ENCODE peak calls at places on chromosomes 2 and 18, in seven cellular contexts. N is fibroblast of mammary gland, K is A549, C is bronchial epithelial cell, L is left ventricle myocardium inferior, H is neural progenitor cell, Y is GM23338. R is an unnamed sample.

GRCh38 chr2:109609352-109610024 is 4.3 kb downstream of the SEPTIN10 start:
- DNase-seq in N (peak), K (peak), C (peak), L (peak), H (no peak), Y (peak), R (peak)

GRCh38 chr2:44801676-44802408 is 139.7 kb upstream of the SIX3 start:
- DNase-seq in N (peak), K (no peak), C (no peak), L (no peak), H (peak), Y (peak), R (no peak)

GRCh38 chr2:181515719-181516118 is 58.5 kb downstream of the ITGA4 start:
- DNase-seq in N (no peak), K (no peak), C (no peak), L (no peak), H (no peak), Y (no peak), R (no peak)

GRCh38 chr2:143125647-143126046 is 3.6 kb upstream of the ARHGAP15 start:
- DNase-seq in N (peak), K (no peak), C (no peak), L (no peak), H (no peak), Y (no peak), R (no peak)

GRCh38 chr2:64165696-64166095 is 21.5 kb upstream of the PELI1 start:
- DNase-seq in N (peak), K (no peak), C (peak), L (no peak), H (no peak), Y (no peak), R (peak)

GRCh38 chr2:120778244-120778643 is 42.6 kb downstream of the GLI2 start:
- DNase-seq in N (peak), K (no peak), C (no peak), L (no peak), H (no peak), Y (no peak), R (no peak)

GRCh38 chr2:42906557-42907380 is 114.4 kb upstream of the HAAO start:
- DNase-seq in N (no peak), K (no peak), C (no peak), L (peak), H (peak), Y (peak), R (peak)

GRCh38 chr2:24566630-24567029 is 75.6 kb downstream of the NCOA1 start:
- DNase-seq in N (no peak), K (no peak), C (no peak), L (no peak), H (no peak), Y (no peak), R (no peak)

GRCh38 chr2:23698733-23699391 is 228.1 kb downstream of the ATAD2B start:
- DNase-seq in N (no peak), K (no peak), C (no peak), L (no peak), H (no peak), Y (peak), R (peak)

GRCh38 chr2:201220102-201220570 is 37.2 kb downstream of the CASP10 start:
- DNase-seq in N (no peak), K (no peak), C (peak), L (peak), H (peak), Y (peak), R (no peak)

GRCh38 chr2:165015052-165015642 is 59.8 kb upstream of the SLC38A11 start:
- DNase-seq in N (peak), K (peak), C (peak), L (peak), H (peak), Y (peak), R (peak)

GRCh38 chr2:205704101-205704741 is 21.9 kb downstream of the NRP2 start:
- DNase-seq in N (peak), K (peak), C (no peak), L (no peak), H (no peak), Y (no peak), R (no peak)

GRCh38 chr18:79564441-79564840 is 115.2 kb upstream of the CTDP1 start:
- DNase-seq in N (no peak), K (no peak), C (no peak), L (no peak), H (no peak), Y (no peak), R (no peak)

GRCh38 chr2:236637691-236638569 is 68.3 kb downstream of the ACKR3 start:
- DNase-seq in N (peak), K (no peak), C (no peak), L (no peak), H (no peak), Y (no peak), R (no peak)

GRCh38 chr2:128390991-128391630 is 72.4 kb upstream of the HS6ST1 start:
- DNase-seq in N (no peak), K (no peak), C (no peak), L (no peak), H (no peak), Y (no peak), R (no peak)

GRCh38 chr2:94956797-94957391 is 68.6 kb upstream of the MAL start:
- DNase-seq in N (peak), K (peak), C (peak), L (no peak), H (no peak), Y (peak), R (peak)

GRCh38 chr2:23639406-23639982 is 254.5 kb downstream of the KLHL29 start:
- DNase-seq in N (no peak), K (no peak), C (no peak), L (no peak), H (no peak), Y (peak), R (no peak)

GRCh38 chr2:208134928-208135586 is 5.4 kb upstream of the CRYGC start:
- DNase-seq in N (no peak), K (no peak), C (peak), L (no peak), H (peak), Y (no peak), R (no peak)

GRCh38 chr18:59570101-59570875 is 126.9 kb downstream of the CCBE1 start:
- DNase-seq in N (no peak), K (no peak), C (no peak), L (no peak), H (peak), Y (no peak), R (peak)

GRCh38 chr18:59569321-59569720 is 127.9 kb downstream of the CCBE1 start:
- DNase-seq in N (no peak), K (no peak), C (no peak), L (no peak), H (no peak), Y (no peak), R (no peak)

GRCh38 chr18:59566507-59566906 is 130.7 kb downstream of the CCBE1 start:
- DNase-seq in N (peak), K (no peak), C (no peak), L (no peak), H (no peak), Y (no peak), R (peak)

GRCh38 chr18:59565957-59566356 is 131.3 kb downstream of the CCBE1 start:
- DNase-seq in N (no peak), K (no peak), C (no peak), L (no peak), H (no peak), Y (no peak), R (no peak)

DNA sequence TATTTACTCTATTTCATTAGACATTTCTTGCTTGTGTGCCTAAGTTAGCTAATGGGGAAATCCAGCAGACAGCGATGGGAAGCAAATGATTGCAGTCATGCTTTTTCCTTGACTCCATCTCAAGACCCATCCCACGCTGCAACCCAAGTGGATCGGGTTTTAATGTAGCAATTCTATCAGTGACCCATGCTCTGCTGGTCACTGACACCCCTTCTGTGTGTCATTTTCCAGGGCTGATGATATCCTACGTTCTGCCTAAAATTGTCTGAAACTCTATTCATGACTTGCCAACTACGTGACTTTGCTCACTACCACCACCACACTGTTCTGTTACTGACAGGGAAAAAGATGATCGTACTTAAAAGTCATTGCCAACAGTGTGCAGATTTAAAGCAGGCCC is 129.8 kb downstream of the CCBE1 start:
- DNase-seq in N (no peak), K (no peak), C (no peak), L (no peak), H (no peak), Y (no peak), R (no peak)
- H3K4me3 ChIP-seq in N (no peak), K (no peak), C (no peak), L (no peak), H (no peak), Y (no peak), R (no peak)

DNA sequence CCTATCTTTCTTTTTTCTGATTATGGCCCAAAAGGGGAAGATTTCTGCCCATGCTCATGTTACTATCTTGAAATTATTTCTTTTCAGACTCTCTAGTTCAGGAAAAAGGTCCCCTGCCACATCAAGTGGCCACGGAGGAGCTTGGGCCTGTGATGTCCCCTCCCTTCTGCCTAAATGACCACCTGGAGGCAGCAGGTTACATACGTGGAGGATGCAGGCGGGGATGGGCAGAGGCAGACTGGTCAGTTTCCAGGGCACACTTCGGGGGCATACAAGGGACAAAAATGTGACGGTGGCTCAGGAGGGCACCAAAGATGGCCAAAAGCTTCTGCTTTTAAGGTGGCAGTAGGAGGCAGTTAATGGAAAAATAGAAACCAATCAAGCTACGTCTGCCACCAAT is 30.7 kb upstream of the STEAP3 start:
- DNase-seq in N (no peak), K (no peak), C (no peak), L (no peak), H (no peak), Y (no peak), R (no peak)
- TF ChIP-seq CTCF in N (no peak), K (no peak), C (no peak), L (no peak), H (no peak), Y (no peak), R (no peak)

GRCh38 chr2:47118581-47118980 is 36.5 kb downstream of the STPG4 start:
- DNase-seq in N (no peak), K (no peak), C (no peak), L (no peak), H (no peak), Y (no peak), R (no peak)
- H3K4me3 ChIP-seq in N (no peak), K (no peak), C (no peak), L (no peak), H (no peak), Y (no peak), R (no peak)

GRCh38 chr18:54622084-54622483 is 31.0 kb downstream of the DYNAP start:
- DNase-seq in N (no peak), K (no peak), C (no peak), L (no peak), H (no peak), Y (no peak), R (no peak)
- TF ChIP-seq CTCF in N (peak), K (no peak), C (no peak), L (no peak), H (no peak), Y (no peak), R (peak)

GRCh38 chr2:157015015-157015575 is 242.4 kb upstream of the GALNT5 start:
- DNase-seq in N (no peak), K (no peak), C (no peak), L (no peak), H (no peak), Y (no peak), R (no peak)
- H3K4me3 ChIP-seq in N (no peak), K (no peak), C (no peak), L (no peak), H (no peak), Y (no peak), R (no peak)

DNA sequence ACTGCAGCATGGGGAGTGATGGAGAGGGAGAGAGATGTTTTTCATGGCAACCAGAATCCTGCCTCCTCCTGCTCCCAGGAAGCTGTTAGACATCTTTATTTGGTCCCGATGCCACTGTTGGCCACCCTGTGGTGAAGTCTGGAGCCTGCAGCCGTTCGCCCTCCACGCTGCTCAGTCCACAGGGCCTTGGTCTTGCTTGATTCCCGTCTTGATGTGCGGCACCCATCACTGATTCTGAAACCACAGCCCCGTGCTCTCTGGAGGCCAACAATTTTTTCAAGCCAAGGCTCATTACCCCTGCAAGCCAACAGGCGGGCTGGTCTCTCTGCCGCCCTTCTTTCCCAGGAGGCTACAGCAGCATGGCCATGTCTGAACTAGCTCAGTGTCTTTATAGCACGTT is 24.5 kb downstream of the SIGLEC15 start:
- DNase-seq in N (peak), K (peak), C (no peak), L (no peak), H (peak), Y (peak), R (no peak)
- TF ChIP-seq CTCF in N (peak), K (peak), C (peak), L (peak), H (peak), Y (peak), R (peak)

GRCh38 chr18:75289762-75290161 is 79.2 kb downstream of the TSHZ1 start:
- DNase-seq in N (no peak), K (no peak), C (no peak), L (no peak), H (no peak), Y (no peak), R (no peak)

GRCh38 chr18:75287700-75288099 is 77.1 kb downstream of the TSHZ1 start:
- DNase-seq in N (no peak), K (no peak), C (no peak), L (no peak), H (no peak), Y (no peak), R (no peak)

GRCh38 chr18:75290737-75291358 is 80.3 kb downstream of the TSHZ1 start:
- DNase-seq in N (no peak), K (no peak), C (no peak), L (no peak), H (no peak), Y (no peak), R (no peak)

GRCh38 chr18:75293591-75293990 is 83.0 kb downstream of the TSHZ1 start:
- DNase-seq in N (peak), K (no peak), C (peak), L (no peak), H (no peak), Y (no peak), R (no peak)

GRCh38 chr18:75291460-75291859 is 80.9 kb downstream of the TSHZ1 start:
- DNase-seq in N (no peak), K (no peak), C (no peak), L (no peak), H (no peak), Y (no peak), R (no peak)
- H3K4me3 ChIP-seq in N (no peak), K (no peak), C (no peak), L (no peak), H (no peak), Y (no peak), R (no peak)

DNA sequence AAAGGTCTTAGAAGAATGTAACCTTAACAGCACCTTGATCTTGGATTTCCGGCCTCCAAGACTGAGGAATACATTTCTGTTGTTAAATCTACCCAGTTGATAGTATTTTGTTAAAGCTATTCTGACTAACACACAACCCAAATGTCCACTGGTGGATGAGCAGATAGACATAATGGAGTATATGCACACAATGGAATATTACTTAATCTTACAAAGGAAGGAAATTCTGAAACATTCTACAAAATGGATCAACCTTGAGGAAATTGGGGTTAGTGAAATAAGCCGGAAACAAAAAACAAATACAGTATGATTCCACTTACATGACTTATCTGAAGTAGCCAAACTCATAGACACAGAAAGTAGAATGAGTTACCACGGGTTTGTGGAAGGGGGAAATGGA is 168.7 kb downstream of the ZNF804A start:
- DNase-seq in N (no peak), K (no peak), C (no peak), L (no peak), H (no peak), Y (no peak), R (no peak)
- TF ChIP-seq CTCF in N (no peak), K (no peak), C (no peak), L (no peak), H (no peak), Y (no peak), R (no peak)

DNA sequence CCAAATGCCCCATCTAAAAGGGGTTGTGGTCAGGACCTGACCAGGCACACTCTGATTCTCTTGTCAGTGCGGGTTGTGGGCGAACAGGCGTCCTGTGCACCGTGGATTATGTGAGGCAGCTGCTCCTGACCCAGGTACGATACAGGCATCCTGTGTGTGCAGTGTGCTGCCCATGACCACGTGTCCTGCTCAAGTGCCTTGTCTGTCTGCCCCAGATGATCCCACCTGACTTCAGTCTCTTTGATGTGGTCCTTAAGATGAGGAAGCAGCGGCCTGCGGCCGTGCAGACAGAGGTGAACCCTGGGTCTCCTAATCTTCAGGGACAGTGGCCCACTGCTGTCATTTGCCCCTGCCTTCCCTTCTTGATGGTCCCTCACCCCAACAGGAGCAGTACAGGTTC is 14.6 kb downstream of the PTPN18 start:
- DNase-seq in N (no peak), K (no peak), C (no peak), L (no peak), H (no peak), Y (no peak), R (no peak)
- H3K4me3 ChIP-seq in N (no peak), K (no peak), C (no peak), L (no peak), H (no peak), Y (no peak), R (no peak)

R was measured in fibroblast of villous mesenchyme.